ENCODE peak calls at places on chromosomes 7 and 10, in eight cellular contexts. R, X, Y, A, G, I, E and W are unnamed samples.

GRCh38 chr7:12814107-12814506 is 126.7 kb downstream of the ARL4A start:
- DNase-seq in X (no peak), G (no peak), Y (no peak), R (no peak), I (no peak), E (no peak), A (peak), W (no peak)

GRCh38 chr10:11689945-11690736 is 52.0 kb upstream of the ECHDC3 start:
- DNase-seq in G (no peak), R (no peak), A (no peak), I (peak), E (no peak), Y (no peak), X (no peak), W (no peak)

GRCh38 chr7:47502240-47502877 is 79.6 kb downstream of the TNS3 start:
- DNase-seq in Y (no peak), I (no peak), X (no peak), A (no peak), R (no peak), E (no peak), G (no peak), W (no peak)

GRCh38 chr7:98097042-98097645 is 9.5 kb upstream of the LMTK2 start:
- DNase-seq in Y (no peak), A (no peak), E (no peak), I (no peak), X (no peak), G (no peak), R (no peak), W (no peak)

GRCh38 chr10:106919798-106920382 is 244.6 kb downstream of the SORCS1 start:
- DNase-seq in X (no peak), A (no peak), I (no peak), E (no peak), Y (no peak), R (no peak), G (no peak), W (no peak)

GRCh38 chr7:94466516-94466915 is 43.1 kb upstream of the CASD1 start:
- DNase-seq in I (peak), A (no peak), R (no peak), E (no peak), G (no peak), X (no peak), Y (no peak), W (no peak)

GRCh38 chr10:124447741-124448466 is 1.9 kb downstream of the NKX1-2 start:
- DNase-seq in Y (no peak), I (no peak), E (no peak), R (no peak), G (no peak), X (no peak), A (no peak), W (no peak)

GRCh38 chr10:5449823-5450222 is 37.5 kb downstream of the NET1 start:
- DNase-seq in Y (no peak), X (no peak), R (no peak), A (no peak), E (no peak), I (peak), G (no peak), W (peak)